ENCODE peak calls at places on chromosomes 5 and 9, in four cellular contexts. B is WERI-Rb-1, Q is sigmoid colon, G is fibroblast of pulmonary artery. M is an unnamed sample.

GRCh38 chr5:22754155-22754554 is 99.0 kb downstream of the CDH12 start:
- DNase-seq in G (no peak), Q (no peak), B (no peak), M (no peak)

GRCh38 chr5:178872302-178872701 is 12.5 kb downstream of the ZNF354B start:
- DNase-seq in Q (no peak), G (no peak), B (no peak), M (no peak)

GRCh38 chr9:121999556-121999955 is 93.6 kb downstream of the TTLL11 start:
- DNase-seq in G (no peak), B (no peak), Q (no peak), M (no peak)

GRCh38 chr5:150044712-150045111 is 41.6 kb downstream of the CSF1R start:
- DNase-seq in Q (no peak), B (no peak), G (peak; percentile 25), M (no peak)

GRCh38 chr5:38263983-38264382 is 5.6 kb downstream of the EGFLAM start:
- DNase-seq in Q (no peak), G (no peak), B (no peak), M (no peak)

GRCh38 chr9:95107001-95107749 is 210.3 kb downstream of the FANCC start:
- DNase-seq in B (no peak), G (peak; percentile 69), Q (peak; percentile 72), M (peak; percentile 77)

GRCh38 chr5:157933005-157933404 is 74.1 kb upstream of the CLINT1 start:
- DNase-seq in G (no peak), Q (no peak), B (no peak), M (no peak)

GRCh38 chr5:168579987-168580508 is 880 bp upstream of the PANK3 start:
- DNase-seq in G (no peak), B (no peak), Q (no peak), M (no peak)

GRCh38 chr5:95809414-95809960 is 13.0 kb downstream of the GLRX start:
- DNase-seq in G (peak; percentile 72), Q (peak; percentile 81), B (no peak), M (peak; percentile 70)

GRCh38 chr9:2691626-2692025 is 25.7 kb upstream of the KCNV2 start:
- DNase-seq in Q (no peak), G (peak; percentile 68), B (no peak), M (peak; percentile 66)

GRCh38 chr5:94775088-94775487 is 156.6 kb downstream of the SLF1 start:
- DNase-seq in B (no peak), Q (no peak), G (no peak), M (no peak)

GRCh38 chr5:65961644-65962043 is 35.3 kb downstream of the ERBIN start:
- DNase-seq in B (no peak), Q (no peak), G (peak; percentile 37), M (peak; percentile 52)

GRCh38 chr5:34898258-34898895 is 16.9 kb downstream of the RAD1 start:
- DNase-seq in B (peak; percentile 73), G (peak; percentile 86), Q (peak; percentile 75), M (peak; percentile 83)

GRCh38 chr9:35333551-35333950 is 156.4 kb upstream of the RUSC2 start:
- DNase-seq in B (no peak), Q (no peak), G (peak; percentile 67), M (peak; percentile 74)

GRCh38 chr5:140220698-140221064 is 45.7 kb downstream of the CYSTM1 start:
- DNase-seq in B (no peak), Q (no peak), G (no peak), M (no peak)

GRCh38 chr5:65663804-65664521 is 39.1 kb downstream of the SHLD3 start:
- DNase-seq in G (peak; percentile 43), Q (no peak), B (no peak), M (peak; percentile 33)

GRCh38 chr5:100542086-100542485 is 6.9 kb downstream of the FAM174A start:
- DNase-seq in B (no peak), Q (no peak), G (no peak), M (no peak)

GRCh38 chr5:169626779-169627178 is 10.3 kb upstream of the DOCK2 start:
- DNase-seq in B (no peak), Q (no peak), G (peak; percentile 96), M (peak; percentile 97)

GRCh38 chr9:127293767-127294166 is 29.2 kb downstream of the GARNL3 start:
- DNase-seq in B (no peak), G (no peak), Q (no peak), M (no peak)

GRCh38 chr5:73946278-73946677 is 320.3 kb downstream of the ARHGEF28 start:
- DNase-seq in B (no peak), G (no peak), Q (no peak), M (no peak)

GRCh38 chr5:137152616-137153015 is 346.5 kb downstream of the SPOCK1 start:
- DNase-seq in G (no peak), Q (no peak), B (peak; percentile 31), M (peak; percentile 47)

GRCh38 chr5:143350790-143351603 is 52.5 kb downstream of the NR3C1 start:
- DNase-seq in B (no peak), G (peak; percentile 87), Q (no peak), M (peak; percentile 83)

GRCh38 chr5:16135003-16135402 is 44.6 kb downstream of the MARCHF11 start:
- DNase-seq in Q (no peak), B (no peak), G (no peak), M (no peak)

GRCh38 chr5:173529861-173530260 is 86.6 kb downstream of the BOD1 start:
- DNase-seq in Q (no peak), G (no peak), B (no peak), M (no peak)

GRCh38 chr5:173531863-173532262 is 84.6 kb downstream of the BOD1 start:
- DNase-seq in B (no peak), G (no peak), Q (no peak), M (no peak)

GRCh38 chr5:173524136-173524535 is 92.3 kb downstream of the BOD1 start:
- DNase-seq in B (no peak), Q (no peak), G (no peak), M (no peak)

GRCh38 chr5:173530547-173530946 is 85.9 kb downstream of the BOD1 start:
- DNase-seq in B (no peak), Q (no peak), G (no peak), M (no peak)

GRCh38 chr5:173527671-173528070 is 88.8 kb downstream of the BOD1 start:
- DNase-seq in Q (no peak), G (no peak), B (no peak), M (no peak)
- H3K4me3 ChIP-seq in Q (no peak overlapping the region), G (no peak overlapping the region), B (no peak overlapping the region), M (no peak overlapping the region)

DNA sequence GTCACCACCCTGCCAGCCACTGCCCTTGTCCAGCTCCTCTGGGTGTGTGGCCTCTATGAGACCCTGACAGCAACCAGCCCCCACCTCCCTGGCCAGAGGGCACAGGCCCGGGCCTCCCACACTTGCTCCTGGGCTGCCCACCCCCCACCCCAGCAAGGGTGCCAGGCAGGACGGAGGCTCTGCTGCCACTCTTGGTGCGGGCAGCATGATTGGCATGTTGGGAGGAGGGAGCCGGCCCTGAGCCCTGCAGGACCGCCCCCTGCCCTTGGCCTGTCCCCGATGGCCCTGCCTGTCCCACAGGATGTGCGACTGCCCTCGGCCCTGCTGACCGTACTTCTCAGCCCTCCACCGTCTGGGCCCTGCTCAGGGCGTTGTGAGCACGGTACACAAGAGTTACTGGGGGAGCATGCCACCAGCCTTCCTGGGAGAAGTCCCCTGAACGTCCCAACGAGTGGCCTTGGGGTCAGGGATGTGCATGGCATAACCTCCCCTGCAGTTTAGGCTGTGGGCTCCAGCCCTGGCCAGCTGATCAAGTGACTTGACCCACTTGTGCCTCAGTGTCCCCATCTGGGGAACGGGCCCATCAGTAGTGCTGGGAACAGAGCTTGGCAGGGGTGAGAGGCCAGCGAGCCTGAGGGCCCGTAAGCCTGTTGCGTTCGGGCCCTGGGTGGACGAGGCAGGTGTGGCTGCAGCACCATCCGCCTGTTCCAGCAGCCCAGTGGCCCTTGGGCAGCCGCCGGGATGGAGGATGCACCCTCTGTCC is 16.0 kb downstream of the GPSM1 start:
- DNase-seq in B (no peak), Q (no peak), G (no peak), M (no peak)
- H3K4me3 ChIP-seq in B (no peak overlapping the region), Q (no peak overlapping the region), G (no peak overlapping the region), M (no peak overlapping the region)

GRCh38 chr5:33299621-33300208 is 141.1 kb upstream of the TARS1 start:
- DNase-seq in G (peak; percentile 86), B (no peak), Q (no peak), M (peak; percentile 87)
- H3K4me3 ChIP-seq in G (no peak overlapping the region), B (no peak overlapping the region), Q (no peak overlapping the region), M (no peak overlapping the region)

GRCh38 chr5:107502711-107503110 is 168.0 kb downstream of the EFNA5 start:
- DNase-seq in B (no peak), Q (no peak), G (no peak), M (no peak)
- H3K4me3 ChIP-seq in B (no peak overlapping the region), Q (no peak overlapping the region), G (no peak overlapping the region), M (no peak overlapping the region)

GRCh38 chr9:69433968-69434367 is 109.0 kb downstream of the ENTREP1 start:
- DNase-seq in Q (no peak), G (no peak), B (no peak), M (no peak)
- H3K4me3 ChIP-seq in Q (no peak overlapping the region), G (no peak overlapping the region), B (no peak overlapping the region), M (no peak overlapping the region)

GRCh38 chr5:123035950-123036390 is 555 bp downstream of the PPIC start:
- DNase-seq in B (peak; percentile 43), G (peak; percentile 50), Q (peak; percentile 83), M (peak; percentile 45)
- H3K4me3 ChIP-seq in B (peak overlapping the region; percentile 80), G (peak overlapping the region; percentile 78), Q (peak overlapping the region; percentile 64), M (peak overlapping the region; percentile 79)

GRCh38 chr5:119287547-119288073 is 68.2 kb upstream of the TNFAIP8 start:
- DNase-seq in B (no peak), Q (no peak), G (no peak), M (peak; percentile 64)
- H3K4me3 ChIP-seq in B (no peak overlapping the region), Q (no peak overlapping the region), G (no peak overlapping the region), M (no peak overlapping the region)

GRCh38 chr9:78029601-78030552 is 1.7 kb downstream of the GNAQ start:
- DNase-seq in B (no peak), Q (peak; percentile 69), G (peak; percentile 51), M (peak; percentile 64)
- H3K4me3 ChIP-seq in B (peak overlapping the region; percentile 62), Q (peak overlapping the region; percentile 70), G (peak overlapping the region; percentile 77), M (peak overlapping the region; percentile 91)

GRCh38 chr5:159031513-159031912 is 68.2 kb downstream of the EBF1 start:
- DNase-seq in G (peak; percentile 31), Q (no peak), B (no peak), M (peak; percentile 51)
- H3K4me3 ChIP-seq in G (no peak overlapping the region), Q (no peak overlapping the region), B (no peak overlapping the region), M (no peak overlapping the region)

M was measured in fibroblast of the aortic adventitia.